ENCODE peak calls at places on chromosomes 12 and 14, in six cellular contexts. Z, B, U, L, N and D are unnamed samples.

GRCh38 chr12:123062682-123063426 is 82.4 kb downstream of the ARL6IP4 start:
- DNase-seq in Z (peak), L (no peak), B (no peak), N (peak), U (peak), D (peak)

GRCh38 chr12:2461645-2462044 is 333.1 kb upstream of the FKBP4 start:
- DNase-seq in U (no peak), B (no peak), L (no peak), N (no peak), Z (no peak), D (no peak)

GRCh38 chr12:92051441-92051840 is 94.2 kb downstream of the BTG1 start:
- DNase-seq in U (no peak), N (no peak), L (no peak), Z (no peak), B (no peak), D (no peak)

GRCh38 chr12:66662729-66663128 is 16.1 kb downstream of the GRIP1 start:
- DNase-seq in Z (peak), N (no peak), U (no peak), B (no peak), L (no peak), D (no peak)

GRCh38 chr12:106760184-106760531 is 14.3 kb upstream of the RIC8B start:
- DNase-seq in L (peak), B (no peak), U (peak), Z (no peak), N (peak), D (peak)

GRCh38 chr12:109309441-109310246 is 560 bp upstream of the FOXN4 start:
- DNase-seq in N (no peak), L (no peak), B (no peak), U (peak), Z (no peak), D (no peak)

GRCh38 chr12:1873531-1874149 is 44.8 kb downstream of the CACNA2D4 start:
- DNase-seq in N (no peak), U (no peak), B (no peak), Z (no peak), L (peak), D (no peak)

GRCh38 chr12:58241099-58241498 is 299.7 kb downstream of the ATP23 start:
- DNase-seq in N (no peak), U (no peak), B (no peak), L (no peak), Z (no peak), D (no peak)

GRCh38 chr14:68874746-68875155 is 81.9 kb upstream of the ZFP36L1 start:
- DNase-seq in Z (no peak), B (no peak), N (no peak), L (no peak), U (no peak), D (no peak)

GRCh38 chr14:96394047-96394815 is 2.3 kb downstream of the AK7 start:
- DNase-seq in Z (no peak), B (no peak), L (no peak), N (no peak), U (no peak), D (no peak)

GRCh38 chr12:91057771-91058170 is at the start of gene KERA:
- DNase-seq in N (no peak), Z (no peak), L (no peak), B (no peak), U (no peak), D (no peak)

GRCh38 chr12:92574911-92575570 is 127.7 kb upstream of the PLEKHG7 start:
- DNase-seq in L (no peak), B (no peak), U (no peak), Z (no peak), N (no peak), D (no peak)

GRCh38 chr12:42679402-42679801 is 89.9 kb upstream of the PRICKLE1 start:
- DNase-seq in N (no peak), L (no peak), U (no peak), Z (no peak), B (no peak), D (no peak)

GRCh38 chr14:32087173-32087861 is 10.2 kb downstream of the ARHGAP5 start:
- DNase-seq in B (no peak), L (no peak), U (peak), Z (no peak), N (no peak), D (no peak)

GRCh38 chr12:52190860-52191729 is 719 bp downstream of the KRT80 start:
- DNase-seq in Z (no peak), N (no peak), B (no peak), U (no peak), L (no peak), D (no peak)

GRCh38 chr14:96265387-96265786 is 9.4 kb downstream of the BDKRB1 start:
- DNase-seq in Z (no peak), B (no peak), U (no peak), L (no peak), N (no peak), D (no peak)

GRCh38 chr12:9810721-9811120 is 16.6 kb upstream of the KLRF1 start:
- DNase-seq in U (peak), Z (no peak), N (no peak), L (no peak), B (no peak), D (no peak)

GRCh38 chr12:15629108-15629507 is 160.1 kb downstream of the EPS8 start:
- DNase-seq in L (no peak), Z (no peak), U (peak), N (no peak), B (no peak), D (peak)

GRCh38 chr12:49982246-49983229 is 9.8 kb downstream of the AQP6 start:
- DNase-seq in U (peak), Z (no peak), L (no peak), B (no peak), N (no peak), D (no peak)

GRCh38 chr12:28938581-28939301 is 210.3 kb upstream of the FAR2 start:
- DNase-seq in B (no peak), N (no peak), U (no peak), Z (no peak), L (no peak), D (no peak)

GRCh38 chr12:93819048-93819491 is 141.9 kb downstream of the CRADD start:
- DNase-seq in U (no peak), N (no peak), Z (no peak), B (no peak), L (no peak), D (no peak)

GRCh38 chr14:57747036-57747435 is 118.9 kb downstream of the SLC35F4 start:
- DNase-seq in B (no peak), N (no peak), L (no peak), U (no peak), Z (no peak), D (no peak)

GRCh38 chr14:92914087-92914656 is 8.8 kb upstream of the CHGA start:
- DNase-seq in B (no peak), Z (no peak), L (peak), U (peak), N (no peak), D (peak)

GRCh38 chr12:5081016-5081415 is 37.3 kb downstream of the KCNA5 start:
- DNase-seq in U (no peak), L (no peak), Z (no peak), B (no peak), N (no peak), D (no peak)

GRCh38 chr12:96365604-96366230 is 34.5 kb downstream of the CDK17 start:
- DNase-seq in B (no peak), L (no peak), Z (no peak), N (no peak), U (no peak), D (no peak)

GRCh38 chr12:14417717-14418116 is 52.2 kb downstream of the ATF7IP start:
- DNase-seq in Z (peak), U (peak), B (peak), N (peak), L (peak), D (peak)

GRCh38 chr12:116916122-116916521 is 5.4 kb downstream of the FBXW8 start:
- DNase-seq in U (peak), Z (peak), L (no peak), N (no peak), B (no peak), D (no peak)

GRCh38 chr14:77849711-77850110 is 49.8 kb downstream of the ADCK1 start:
- DNase-seq in L (no peak), U (no peak), Z (no peak), B (no peak), N (no peak), D (no peak)

GRCh38 chr12:51246254-51246853 is 7.7 kb downstream of the DAZAP2 start:
- DNase-seq in B (no peak), N (peak), Z (no peak), L (peak), U (peak), D (peak)

GRCh38 chr12:104802198-104802597 is 155.9 kb downstream of the SLC41A2 start:
- DNase-seq in N (no peak), U (no peak), B (no peak), L (no peak), Z (no peak), D (no peak)

GRCh38 chr14:29489911-29490310 is 437.7 kb downstream of the PRKD1 start:
- DNase-seq in Z (no peak), N (no peak), U (no peak), L (no peak), B (no peak), D (no peak)

GRCh38 chr12:48423200-48423599 is 49.2 kb upstream of the ANP32D start:
- DNase-seq in Z (no peak), U (no peak), L (no peak), B (no peak), N (no peak), D (no peak)

GRCh38 chr12:67650528-67651379 is 2.2 kb downstream of the DYRK2 start:
- DNase-seq in U (peak), N (no peak), L (peak), B (no peak), Z (no peak), D (peak)

GRCh38 chr12:2813573-2814185 is 1.2 kb downstream of the ITFG2 start:
- DNase-seq in L (peak), Z (peak), N (peak), B (peak), U (peak), D (peak)

GRCh38 chr12:24795699-24796385 is 153.1 kb downstream of the BCAT1 start:
- DNase-seq in B (no peak), Z (no peak), N (no peak), U (peak), L (no peak), D (no peak)

GRCh38 chr14:20836668-20837338 is 34.2 kb upstream of the RNASE1 start:
- DNase-seq in U (peak), N (no peak), B (no peak), Z (no peak), L (no peak), D (no peak)

GRCh38 chr12:4268549-4269181 is 4.9 kb upstream of the CCND2 start:
- DNase-seq in L (peak), B (no peak), N (peak), U (peak), Z (no peak), D (no peak)

GRCh38 chr12:80015660-80016059 is 80.8 kb upstream of the PPP1R12A start:
- DNase-seq in L (no peak), U (peak), N (no peak), B (no peak), Z (no peak), D (no peak)

GRCh38 chr14:21317433-21317832 is 37.5 kb downstream of the RPGRIP1 start:
- DNase-seq in Z (no peak), U (peak), N (peak), L (no peak), B (no peak), D (peak)